ENCODE peak calls at places on chromosome 18, in six cellular contexts. L is fibroblast of lung, V is left ventricle myocardium inferior, T is psoas muscle, I is ovary, B is uterus. E is an unnamed sample.

GRCh38 chr18:59359576-59359952 is 499 bp upstream of the LMAN1 start:
- DNase-seq in L (no peak), V (no peak), T (no peak), I (no peak), B (no peak), E (no peak)

GRCh38 chr18:29879763-29880162 is 1162.8 kb downstream of the DSC3 start:
- DNase-seq in L (no peak), V (no peak), T (no peak), I (no peak), B (no peak), E (no peak)

GRCh38 chr18:59744271-59744721 is 47.1 kb upstream of the CCBE1 start:
- DNase-seq in L (peak; percentile 98), V (no peak), T (no peak), I (no peak), B (no peak), E (no peak)

GRCh38 chr18:26549103-26549485 is 741 bp upstream of the KCTD1 start:
- DNase-seq in L (peak; percentile 65), V (peak; percentile 16), T (peak; percentile 25), I (no peak), B (no peak), E (no peak)

GRCh38 chr18:27261769-27262549 is 76.9 kb upstream of the CHST9 start:
- DNase-seq in L (no peak), V (no peak), T (no peak), I (no peak), B (no peak), E (no peak)

GRCh38 chr18:79962311-79962710 is 2.1 kb upstream of the HSBP1L1 start:
- DNase-seq in L (peak; percentile 84), V (no peak), T (no peak), I (peak; percentile 24), B (no peak), E (peak; percentile 54)

GRCh38 chr18:22088029-22088428 is 81.4 kb upstream of the GATA6 start:
- DNase-seq in L (no peak), V (no peak), T (no peak), I (no peak), B (no peak), E (peak; percentile 76)

GRCh38 chr18:52945552-52945951 is 605.6 kb downstream of the DCC start:
- DNase-seq in L (no peak), V (no peak), T (no peak), I (no peak), B (no peak), E (no peak)

GRCh38 chr18:56458770-56459450 is 179.5 kb downstream of the TXNL1 start:
- DNase-seq in L (no peak), V (no peak), T (no peak), I (no peak), B (peak; percentile 62), E (no peak)

GRCh38 chr18:38951633-38952032 is 1386.0 kb upstream of the CELF4 start:
- DNase-seq in L (no peak), V (no peak), T (no peak), I (no peak), B (no peak), E (no peak)

GRCh38 chr18:76467371-76468190 is 27.5 kb downstream of the ZNF516 start:
- DNase-seq in L (peak; percentile 27), V (no peak), T (no peak), I (peak; percentile 55), B (peak; percentile 23), E (no peak)

GRCh38 chr18:25321869-25322268 is 30.1 kb downstream of the ZNF521 start:
- DNase-seq in L (no peak), V (no peak), T (no peak), I (no peak), B (no peak), E (no peak)

GRCh38 chr18:11179959-11180519 is 30.7 kb upstream of the PIEZO2 start:
- DNase-seq in L (no peak), V (no peak), T (no peak), I (no peak), B (no peak), E (no peak)

GRCh38 chr18:49656098-49656591 is 94.3 kb downstream of the LIPG start:
- DNase-seq in L (peak; percentile 97), V (no peak), T (no peak), I (no peak), B (no peak), E (no peak)

GRCh38 chr18:12393998-12394397 is 13.7 kb upstream of the PRELID3A start:
- DNase-seq in L (no peak), V (no peak), T (no peak), I (no peak), B (no peak), E (peak; percentile 57)

GRCh38 chr18:76643996-76644395 is 149.0 kb upstream of the ZNF516 start:
- DNase-seq in L (no peak), V (no peak), T (no peak), I (no peak), B (no peak), E (no peak)

GRCh38 chr18:66346833-66347595 is 256.9 kb downstream of the CDH19 start:
- DNase-seq in L (no peak), V (no peak), T (no peak), I (no peak), B (no peak), E (no peak)

GRCh38 chr18:46488472-46489213 is 168.4 kb downstream of the LOXHD1 start:
- DNase-seq in L (no peak), V (no peak), T (no peak), I (no peak), B (no peak), E (no peak)

GRCh38 chr18:27608742-27609141 is 423.6 kb upstream of the CHST9 start:
- DNase-seq in L (no peak), V (no peak), T (no peak), I (no peak), B (no peak), E (no peak)

GRCh38 chr18:58241877-58242276 is 197.9 kb downstream of the NEDD4L start:
- DNase-seq in L (peak; percentile 94), V (no peak), T (peak; percentile 36), I (no peak), B (no peak), E (peak; percentile 10)

GRCh38 chr18:79246309-79247108 is 149.2 kb upstream of the NFATC1 start:
- DNase-seq in L (peak; percentile 70), V (peak; percentile 71), T (peak; percentile 65), I (peak; percentile 75), B (peak; percentile 25), E (peak; percentile 74)

GRCh38 chr18:32310119-32310518 is 120.3 kb downstream of the MEP1B start:
- DNase-seq in L (peak; percentile 67), V (no peak), T (no peak), I (no peak), B (peak; percentile 30), E (no peak)

GRCh38 chr18:48571619-48572384 is 33.0 kb downstream of the CTIF start:
- DNase-seq in L (no peak), V (no peak), T (no peak), I (no peak), B (no peak), E (no peak)
- H3K4me1 ChIP-seq in L (no peaks in the 10 kb centered on the region), V (peaks cover 35% of the 10 kb centered on the region), T (peaks cover 7% of the 10 kb centered on the region), I (peaks cover 3% of the 10 kb centered on the region), B (no peaks in the 10 kb centered on the region), E (no peaks in the 10 kb centered on the region)

GRCh38 chr18:3224223-3224622 is 4.5 kb upstream of the MYOM1 start:
- DNase-seq in L (no peak), V (peak; percentile 41), T (no peak), I (no peak), B (no peak), E (no peak)

GRCh38 chr18:3218817-3219216 is 951 bp downstream of the MYOM1 start:
- DNase-seq in L (no peak), V (no peak), T (no peak), I (no peak), B (no peak), E (no peak)

GRCh38 chr18:3223356-3223755 is 3.6 kb upstream of the MYOM1 start:
- DNase-seq in L (no peak), V (no peak), T (no peak), I (no peak), B (no peak), E (no peak)

GRCh38 chr18:3219621-3220335 is at the start of gene MYOM1:
- DNase-seq in L (no peak), V (no peak), T (no peak), I (no peak), B (no peak), E (no peak)

DNA sequence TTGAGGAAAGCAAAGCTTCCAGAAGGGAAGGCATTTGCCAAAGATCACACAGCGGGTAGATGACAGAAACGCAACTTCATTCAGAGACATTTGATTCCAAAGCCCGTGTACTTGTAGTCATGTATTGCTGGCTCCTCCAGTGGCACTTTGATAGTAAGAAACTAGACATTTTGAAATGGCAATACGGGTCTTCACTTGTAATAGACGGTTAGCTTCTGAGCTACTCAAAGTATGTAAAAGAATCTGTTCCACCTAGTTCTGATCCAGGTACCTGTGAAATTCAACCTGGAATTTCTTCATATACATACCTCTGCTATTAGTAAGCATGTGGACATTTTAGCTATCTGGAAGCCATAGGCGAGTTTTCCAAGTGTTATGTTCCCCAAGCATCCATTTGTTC is 1.7 kb upstream of the MYOM1 start:
- DNase-seq in L (no peak), V (no peak), T (no peak), I (no peak), B (no peak), E (no peak)
- H3K4me1 ChIP-seq in L (no peaks in the 10 kb centered on the region), V (peaks cover 55% of the 10 kb centered on the region), T (peaks cover 31% of the 10 kb centered on the region), I (no peaks in the 10 kb centered on the region), B (no peaks in the 10 kb centered on the region), E (peaks cover 18% of the 10 kb centered on the region)

GRCh38 chr18:63307555-63308200 is 11.9 kb downstream of the BCL2 start:
- DNase-seq in L (peak; percentile 22), V (no peak), T (no peak), I (no peak), B (no peak), E (no peak)
- H3K4me1 ChIP-seq in L (no peaks in the 10 kb centered on the region), V (peaks cover 40% of the 10 kb centered on the region), T (peaks cover 39% of the 10 kb centered on the region), I (peaks cover 15% of the 10 kb centered on the region), B (no peaks in the 10 kb centered on the region), E (peaks cover 6% of the 10 kb centered on the region)

GRCh38 chr18:9930299-9930884 is 16.6 kb downstream of the VAPA start:
- DNase-seq in L (no peak), V (no peak), T (no peak), I (no peak), B (no peak), E (no peak)

GRCh38 chr18:9926977-9927376 is 13.2 kb downstream of the VAPA start:
- DNase-seq in L (no peak), V (no peak), T (no peak), I (no peak), B (no peak), E (no peak)

GRCh38 chr18:9927392-9928063 is 13.7 kb downstream of the VAPA start:
- DNase-seq in L (no peak), V (no peak), T (no peak), I (no peak), B (no peak), E (no peak)

GRCh38 chr18:9931146-9931545 is 17.3 kb downstream of the VAPA start:
- DNase-seq in L (no peak), V (no peak), T (no peak), I (no peak), B (no peak), E (no peak)

DNA sequence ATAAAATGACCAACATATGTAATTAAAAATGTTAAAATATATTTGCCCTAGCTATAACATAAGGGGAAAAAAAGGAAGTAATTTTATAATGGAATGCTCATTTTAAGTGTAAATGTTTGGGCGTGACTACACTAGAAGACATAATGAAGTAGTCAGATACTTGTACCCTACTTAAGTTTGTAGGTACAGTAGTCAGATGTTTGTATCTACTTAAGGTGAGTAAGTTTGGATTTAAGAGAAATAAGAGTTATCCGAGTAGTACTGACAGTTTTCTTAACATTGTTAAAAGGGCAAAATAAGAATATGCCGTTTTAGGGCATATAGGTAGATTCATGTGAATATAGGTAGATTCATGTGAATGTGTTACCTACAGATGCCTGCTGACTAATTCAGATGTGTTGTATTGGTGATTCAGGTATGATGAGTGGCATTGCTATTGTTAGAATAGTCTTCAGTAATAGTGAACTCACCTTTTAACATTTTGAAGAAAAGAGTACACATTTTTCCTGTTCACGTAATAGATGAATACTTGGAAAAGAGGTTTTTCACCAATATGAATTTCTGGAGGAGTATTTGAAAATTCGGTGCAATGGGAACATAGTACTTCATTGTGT is 14.9 kb downstream of the VAPA start:
- DNase-seq in L (no peak), V (no peak), T (no peak), I (no peak), B (no peak), E (no peak)
- H3K4me1 ChIP-seq in L (peaks cover 7% of the 10 kb centered on the region), V (peaks cover 100% of the 10 kb centered on the region), T (peaks cover 86% of the 10 kb centered on the region), I (peaks cover 5% of the 10 kb centered on the region), B (peaks cover 9% of the 10 kb centered on the region), E (peaks cover 33% of the 10 kb centered on the region)

E was measured in mucosa of descending colon.